ENCODE peak calls at places on chromosomes 5 and 9, in seven cellular contexts. F is KBM-7, X is GM04504, N is kidney epithelial cell, Z is H9, T is pancreas, Q is NCI-H2107. D is an unnamed sample.

GRCh38 chr5:37637165-37637845 is 202.5 kb downstream of the GDNF start:
- DNase-seq in Z (no peak), Q (no peak), T (no peak), X (no peak), N (no peak), F (no peak), D (no peak)

GRCh38 chr5:102762095-102762534 is 7.0 kb downstream of the PAM start:
- DNase-seq in N (no peak), F (no peak), T (no peak), Q (no peak), X (no peak), Z (no peak), D (peak)

GRCh38 chr9:35110327-35110758 is 5.3 kb downstream of the ATOSB start:
- DNase-seq in T (peak), N (no peak), Q (no peak), Z (no peak), F (no peak), X (peak), D (peak)

GRCh38 chr5:71475788-71476384 is 20.4 kb downstream of the BDP1 start:
- DNase-seq in Z (no peak), X (no peak), F (peak), Q (no peak), T (no peak), N (no peak), D (peak)

GRCh38 chr9:132236662-132237311 is 74.9 kb downstream of the NTNG2 start:
- DNase-seq in N (no peak), T (no peak), X (no peak), Z (no peak), Q (no peak), F (no peak), D (no peak)

GRCh38 chr5:113336975-113337374 is 97.8 kb downstream of the TSSK1B start:
- DNase-seq in N (no peak), Z (peak), F (peak), Q (no peak), X (no peak), T (peak), D (peak)

GRCh38 chr5:110354341-110354740 is 372.1 kb downstream of the TMEM232 start:
- DNase-seq in X (no peak), Z (no peak), F (no peak), Q (no peak), T (peak), N (no peak), D (no peak)

GRCh38 chr5:1401681-1402096 is 43.6 kb downstream of the SLC6A3 start:
- DNase-seq in Q (no peak), T (no peak), X (no peak), F (no peak), Z (no peak), N (no peak), D (no peak)

GRCh38 chr5:54150841-54151240 is 159.5 kb downstream of the ARL15 start:
- DNase-seq in N (no peak), T (no peak), Q (no peak), X (no peak), F (no peak), Z (no peak), D (no peak)

GRCh38 chr5:96794757-96795156 is 13.0 kb downstream of the ERAP1 start:
- DNase-seq in T (no peak), F (no peak), X (no peak), Z (no peak), Q (no peak), N (no peak), D (no peak)

GRCh38 chr5:67983251-67983941 is 232.2 kb upstream of the PIK3R1 start:
- DNase-seq in X (peak), Z (no peak), N (peak), T (no peak), Q (no peak), F (peak), D (peak)

GRCh38 chr5:112907166-112907611 is 14.8 kb downstream of the REEP5 start:
- DNase-seq in N (no peak), F (no peak), Q (no peak), T (no peak), Z (no peak), X (no peak), D (no peak)

GRCh38 chr9:96497117-96497399 is 47.1 kb downstream of the HABP4 start:
- DNase-seq in F (no peak), N (no peak), Z (no peak), Q (no peak), X (no peak), T (no peak), D (no peak)

GRCh38 chr9:88741335-88741734 is 206.4 kb downstream of the NXNL2 start:
- DNase-seq in F (peak), N (no peak), T (no peak), Q (no peak), Z (no peak), X (no peak), D (no peak)

GRCh38 chr9:130298663-130299279 is 33.2 kb downstream of the HMCN2 start:
- DNase-seq in Z (peak), N (no peak), F (peak), X (no peak), Q (no peak), T (no peak), D (no peak)

GRCh38 chr5:16568875-16569580 is 47.8 kb downstream of the RETREG1 start:
- DNase-seq in T (no peak), Z (no peak), F (no peak), Q (no peak), X (peak), N (no peak), D (no peak)

GRCh38 chr5:7787770-7788169 is 63.2 kb downstream of the CFAP90 start:
- DNase-seq in N (no peak), Q (no peak), T (no peak), X (no peak), Z (no peak), F (no peak), D (no peak)

GRCh38 chr9:25681270-25681669 is 3.0 kb upstream of the TUSC1 start:
- DNase-seq in N (no peak), F (no peak), X (peak), T (no peak), Q (no peak), Z (no peak), D (peak)

GRCh38 chr5:67318746-67319145 is 122.1 kb upstream of the CD180 start:
- DNase-seq in Z (no peak), N (no peak), T (no peak), F (no peak), Q (no peak), X (no peak), D (no peak)

GRCh38 chr5:147558826-147559225 is 49.0 kb upstream of the DPYSL3 start:
- DNase-seq in Z (peak), N (no peak), X (peak), F (peak), Q (peak), T (no peak), D (peak)

GRCh38 chr5:78592735-78593386 is 55.7 kb downstream of the LHFPL2 start:
- DNase-seq in Q (no peak), X (no peak), F (no peak), N (no peak), Z (no peak), T (no peak), D (no peak)

GRCh38 chr5:43017438-43017820 is 22.7 kb downstream of the ANXA2R start:
- DNase-seq in Z (peak), N (no peak), T (no peak), F (peak), X (no peak), Q (no peak), D (no peak)

GRCh38 chr9:75993434-75993833 is 103.0 kb downstream of the PCSK5 start:
- DNase-seq in N (peak), T (no peak), X (no peak), F (no peak), Z (no peak), Q (no peak), D (peak)

GRCh38 chr5:77852514-77853352 is 76.6 kb upstream of the TBCA start:
- DNase-seq in F (peak), Z (peak), T (peak), N (peak), X (no peak), Q (no peak), D (peak)

GRCh38 chr5:149586708-149587318 is 5.5 kb downstream of the ARHGEF37 start:
- DNase-seq in Z (no peak), N (no peak), Q (no peak), X (no peak), F (no peak), T (no peak), D (peak)

GRCh38 chr5:150256416-150257064 is 33.0 kb downstream of the CAMK2A start:
- DNase-seq in N (no peak), X (no peak), T (no peak), F (no peak), Q (no peak), Z (peak), D (no peak)

GRCh38 chr5:137754961-137755762 is 999 bp upstream of the HNRNPA0 start:
- DNase-seq in Q (no peak), F (no peak), N (no peak), Z (no peak), X (no peak), T (peak), D (no peak)

GRCh38 chr5:157819502-157820125 is 39.3 kb downstream of the CLINT1 start:
- DNase-seq in X (no peak), N (no peak), F (no peak), Z (no peak), Q (no peak), T (no peak), D (no peak)

GRCh38 chr5:93162201-93162654 is 418.8 kb downstream of the NR2F1-AS1 start:
- DNase-seq in F (no peak), Q (no peak), X (no peak), Z (no peak), T (no peak), N (no peak), D (peak)

GRCh38 chr5:68465133-68465532 is 249.6 kb downstream of the PIK3R1 start:
- DNase-seq in T (no peak), F (no peak), X (no peak), Q (no peak), N (no peak), Z (no peak), D (no peak)

GRCh38 chr9:33222031-33222430 is 17.9 kb upstream of the SPINK4 start:
- DNase-seq in Q (no peak), T (no peak), Z (no peak), F (no peak), N (no peak), X (no peak), D (no peak)

GRCh38 chr9:128724744-128725211 is 851 bp upstream of the ZDHHC12 start:
- DNase-seq in Z (peak), X (peak), Q (no peak), N (peak), T (peak), F (peak), D (peak)

GRCh38 chr9:30970186-30970585 is 1414.3 kb upstream of the ACO1 start:
- DNase-seq in T (no peak), N (no peak), F (no peak), X (no peak), Z (no peak), Q (no peak), D (no peak)

GRCh38 chr5:668299-668995 is 24.7 kb downstream of the TPPP start:
- DNase-seq in Z (no peak), N (no peak), Q (no peak), F (no peak), X (no peak), T (no peak), D (no peak)

GRCh38 chr9:93302586-93303257 is 118.8 kb downstream of the WNK2 start:
- DNase-seq in N (no peak), Q (peak), T (peak), F (peak), X (peak), Z (peak), D (peak)

GRCh38 chr5:72618699-72619098 is 111.5 kb upstream of the ZNF366 start:
- DNase-seq in F (peak), Q (no peak), N (no peak), Z (no peak), T (no peak), X (no peak), D (no peak)

GRCh38 chr5:75612211-75612579 is 942 bp downstream of the ANKDD1B start:
- DNase-seq in F (no peak), X (no peak), T (no peak), Q (no peak), Z (peak), N (no peak), D (no peak)

GRCh38 chr5:37015795-37016666 is 139.5 kb downstream of the NIPBL start:
- DNase-seq in N (no peak), Z (no peak), F (no peak), X (no peak), Q (no peak), T (no peak), D (no peak)

GRCh38 chr9:121568541-121569265 is 69.1 kb upstream of the GGTA1 start:
- DNase-seq in Z (no peak), X (no peak), N (no peak), F (no peak), Q (no peak), T (peak), D (no peak)

D was measured in renal cortical epithelial cell.